ENCODE peak calls at places on chromosome 13, in ten cellular contexts. One of them, this sample, is unnamed.

GRCh38 chr13:71210861-71211260 is 656.1 kb downstream of the DACH1 start:
- DNase-seq in HCT116: no peak
- DNase-seq in PC-9: no peak
- DNase-seq in neural progenitor cell: no peak
- DNase-seq in HepG2: no peak
- DNase-seq in fibroblast of lung: peak
- DNase-seq in keratinocyte: no peak
- DNase-seq in GM23248: no peak
- DNase-seq in A673: no peak
- DNase-seq in astrocyte: no peak
- DNase-seq in this sample: no peak

GRCh38 chr13:26051231-26052135 is at the start of gene SHISA2:
- DNase-seq in fibroblast of lung: peak
- DNase-seq in astrocyte: peak
- DNase-seq in HCT116: no peak
- DNase-seq in A673: peak
- DNase-seq in GM23248: peak
- DNase-seq in neural progenitor cell: peak
- DNase-seq in PC-9: no peak
- DNase-seq in keratinocyte: no peak
- DNase-seq in HepG2: no peak
- DNase-seq in this sample: no peak

GRCh38 chr13:106139942-106140341 is 395.5 kb downstream of the EFNB2 start:
- DNase-seq in astrocyte: no peak
- DNase-seq in keratinocyte: no peak
- DNase-seq in HCT116: no peak
- DNase-seq in fibroblast of lung: no peak
- DNase-seq in HepG2: no peak
- DNase-seq in neural progenitor cell: no peak
- DNase-seq in A673: no peak
- DNase-seq in PC-9: no peak
- DNase-seq in GM23248: no peak
- DNase-seq in this sample: no peak

GRCh38 chr13:74966814-74967213 is 515.2 kb downstream of the TBC1D4 start:
- DNase-seq in fibroblast of lung: peak
- DNase-seq in PC-9: no peak
- DNase-seq in HepG2: no peak
- DNase-seq in HCT116: no peak
- DNase-seq in A673: peak
- DNase-seq in keratinocyte: no peak
- DNase-seq in neural progenitor cell: peak
- DNase-seq in GM23248: peak
- DNase-seq in astrocyte: peak
- DNase-seq in this sample: peak

GRCh38 chr13:46796515-46797467 is at the start of gene ESD:
- DNase-seq in keratinocyte: no peak
- DNase-seq in GM23248: peak
- DNase-seq in A673: peak
- DNase-seq in fibroblast of lung: peak
- DNase-seq in HCT116: peak
- DNase-seq in neural progenitor cell: peak
- DNase-seq in PC-9: peak
- DNase-seq in astrocyte: peak
- DNase-seq in HepG2: peak
- DNase-seq in this sample: peak

GRCh38 chr13:102550507-102550906 is 46.3 kb upstream of the TPP2 start:
- DNase-seq in HepG2: no peak
- DNase-seq in HCT116: no peak
- DNase-seq in fibroblast of lung: no peak
- DNase-seq in astrocyte: no peak
- DNase-seq in A673: no peak
- DNase-seq in PC-9: no peak
- DNase-seq in GM23248: no peak
- DNase-seq in neural progenitor cell: peak
- DNase-seq in keratinocyte: no peak
- DNase-seq in this sample: no peak

GRCh38 chr13:20125129-20125782 is 35.6 kb downstream of the GJA3 start:
- DNase-seq in GM23248: peak
- DNase-seq in HCT116: no peak
- DNase-seq in astrocyte: peak
- DNase-seq in A673: no peak
- DNase-seq in PC-9: no peak
- DNase-seq in HepG2: no peak
- DNase-seq in fibroblast of lung: peak
- DNase-seq in keratinocyte: no peak
- DNase-seq in neural progenitor cell: no peak
- DNase-seq in this sample: no peak

GRCh38 chr13:51276684-51277083 is 54.5 kb downstream of the FAM124A start:
- DNase-seq in keratinocyte: no peak
- DNase-seq in neural progenitor cell: no peak
- DNase-seq in PC-9: no peak
- DNase-seq in GM23248: no peak
- DNase-seq in astrocyte: no peak
- DNase-seq in fibroblast of lung: no peak
- DNase-seq in A673: no peak
- DNase-seq in HepG2: no peak
- DNase-seq in HCT116: no peak
- DNase-seq in this sample: no peak

GRCh38 chr13:32032780-32033179 is 1.2 kb downstream of the FRY start:
- DNase-seq in HCT116: no peak
- DNase-seq in fibroblast of lung: no peak
- DNase-seq in keratinocyte: no peak
- DNase-seq in GM23248: no peak
- DNase-seq in HepG2: no peak
- DNase-seq in A673: no peak
- DNase-seq in PC-9: no peak
- DNase-seq in astrocyte: no peak
- DNase-seq in neural progenitor cell: no peak
- DNase-seq in this sample: no peak

GRCh38 chr13:32033744-32034143 is 2.2 kb downstream of the FRY start:
- DNase-seq in neural progenitor cell: no peak
- DNase-seq in HCT116: no peak
- DNase-seq in HepG2: no peak
- DNase-seq in GM23248: no peak
- DNase-seq in fibroblast of lung: no peak
- DNase-seq in astrocyte: no peak
- DNase-seq in A673: no peak
- DNase-seq in keratinocyte: no peak
- DNase-seq in PC-9: no peak
- DNase-seq in this sample: no peak

GRCh38 chr13:32031815-32032345 is 306 bp downstream of the FRY start:
- DNase-seq in HepG2: no peak
- DNase-seq in keratinocyte: no peak
- DNase-seq in fibroblast of lung: peak
- DNase-seq in A673: no peak
- DNase-seq in neural progenitor cell: no peak
- DNase-seq in astrocyte: no peak
- DNase-seq in PC-9: no peak
- DNase-seq in GM23248: no peak
- DNase-seq in HCT116: no peak
- DNase-seq in this sample: no peak

GRCh38 chr13:32029684-32030083 is 1.9 kb upstream of the FRY start:
- DNase-seq in neural progenitor cell: no peak
- DNase-seq in astrocyte: no peak
- DNase-seq in fibroblast of lung: no peak
- DNase-seq in keratinocyte: no peak
- DNase-seq in GM23248: no peak
- DNase-seq in PC-9: no peak
- DNase-seq in HepG2: no peak
- DNase-seq in A673: no peak
- DNase-seq in HCT116: no peak
- DNase-seq in this sample: no peak

DNA sequence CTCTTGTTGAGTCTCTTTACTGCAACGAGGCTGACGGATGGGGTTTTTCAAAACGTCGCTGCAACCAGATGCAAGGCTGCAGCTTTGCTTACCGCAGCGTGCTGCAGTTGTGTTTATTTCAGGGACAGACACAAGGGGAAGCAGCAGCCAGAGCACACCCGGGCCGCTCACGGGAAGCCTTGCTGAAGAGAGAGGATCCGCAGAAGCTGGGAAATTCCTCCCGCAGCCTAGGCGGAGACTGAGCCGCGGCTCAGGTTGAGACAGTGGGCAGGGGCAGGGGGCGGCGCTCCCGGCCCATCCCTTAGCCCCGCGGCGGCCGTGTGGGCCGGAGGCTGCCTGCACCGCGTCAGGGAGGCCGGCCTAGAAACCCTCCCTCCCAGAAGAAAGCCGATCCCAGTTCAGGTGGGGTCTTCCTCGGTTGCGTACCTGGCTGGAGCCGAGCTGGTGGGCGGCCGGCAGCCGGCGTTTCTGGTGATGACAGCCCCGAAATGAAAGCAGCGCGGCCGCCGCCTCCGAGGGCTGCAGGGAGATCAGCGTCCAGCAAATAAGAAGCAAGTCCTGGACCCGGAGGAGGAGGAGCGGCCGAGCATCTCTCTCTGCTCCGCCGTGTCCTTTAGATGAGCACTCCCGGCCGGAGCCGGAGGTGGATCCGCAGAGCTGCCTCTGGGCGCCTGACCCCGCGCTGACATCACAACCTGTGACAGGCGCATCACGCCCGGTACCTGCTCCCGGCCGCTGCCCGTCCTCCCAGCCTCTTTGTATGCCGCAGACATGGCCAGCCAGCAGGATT is at the start of gene FRY:
- DNase-seq in keratinocyte: no peak
- DNase-seq in PC-9: peak
- DNase-seq in GM23248: peak
- DNase-seq in HepG2: peak
- DNase-seq in astrocyte: peak
- DNase-seq in HCT116: peak
- DNase-seq in neural progenitor cell: peak
- DNase-seq in fibroblast of lung: peak
- DNase-seq in A673: peak
- DNase-seq in this sample: no peak
- TF ChIP-seq EZH2 in keratinocyte: no peak
- TF ChIP-seq EZH2 in PC-9: no peak
- TF ChIP-seq EZH2 in GM23248: no peak
- TF ChIP-seq EZH2 in HepG2: no peak
- TF ChIP-seq EZH2 in astrocyte: no peak
- TF ChIP-seq EZH2 in HCT116: no peak
- TF ChIP-seq EZH2 in neural progenitor cell: no peak
- TF ChIP-seq EZH2 in fibroblast of lung: no peak
- TF ChIP-seq EZH2 in A673: peak
- TF ChIP-seq EZH2 in this sample: no peak

GRCh38 chr13:112062619-112063308 is 4.2 kb upstream of the SOX1 start:
- DNase-seq in PC-9: no peak
- DNase-seq in HepG2: no peak
- DNase-seq in HCT116: no peak
- DNase-seq in A673: no peak
- DNase-seq in astrocyte: no peak
- DNase-seq in fibroblast of lung: no peak
- DNase-seq in GM23248: no peak
- DNase-seq in keratinocyte: no peak
- DNase-seq in neural progenitor cell: peak
- DNase-seq in this sample: no peak
- H3K4me3 ChIP-seq in PC-9: no peak
- H3K4me3 ChIP-seq in HepG2: no peak
- H3K4me3 ChIP-seq in HCT116: no peak
- H3K4me3 ChIP-seq in A673: no peak
- H3K4me3 ChIP-seq in astrocyte: no peak
- H3K4me3 ChIP-seq in fibroblast of lung: no peak
- H3K4me3 ChIP-seq in GM23248: no peak
- H3K4me3 ChIP-seq in keratinocyte: no peak
- H3K4me3 ChIP-seq in neural progenitor cell: peak
- H3K4me3 ChIP-seq in this sample: no peak

GRCh38 chr13:48403151-48403631 is 9.7 kb downstream of the LPAR6 start:
- DNase-seq in keratinocyte: no peak
- DNase-seq in astrocyte: no peak
- DNase-seq in PC-9: no peak
- DNase-seq in A673: peak
- DNase-seq in HepG2: no peak
- DNase-seq in GM23248: peak
- DNase-seq in HCT116: no peak
- DNase-seq in fibroblast of lung: peak
- DNase-seq in neural progenitor cell: no peak
- DNase-seq in this sample: no peak

GRCh38 chr13:48403929-48404328 is 9.0 kb downstream of the LPAR6 start:
- DNase-seq in PC-9: no peak
- DNase-seq in HepG2: no peak
- DNase-seq in GM23248: peak
- DNase-seq in keratinocyte: no peak
- DNase-seq in neural progenitor cell: no peak
- DNase-seq in fibroblast of lung: no peak
- DNase-seq in HCT116: no peak
- DNase-seq in astrocyte: no peak
- DNase-seq in A673: no peak
- DNase-seq in this sample: no peak

GRCh38 chr13:48404952-48405351 is 8.0 kb downstream of the LPAR6 start:
- DNase-seq in neural progenitor cell: no peak
- DNase-seq in HepG2: no peak
- DNase-seq in astrocyte: no peak
- DNase-seq in fibroblast of lung: no peak
- DNase-seq in HCT116: no peak
- DNase-seq in PC-9: no peak
- DNase-seq in keratinocyte: no peak
- DNase-seq in A673: no peak
- DNase-seq in GM23248: peak
- DNase-seq in this sample: no peak

GRCh38 chr13:48402325-48402962 is 10.5 kb downstream of the LPAR6 start:
- DNase-seq in HCT116: no peak
- DNase-seq in keratinocyte: no peak
- DNase-seq in GM23248: peak
- DNase-seq in PC-9: no peak
- DNase-seq in neural progenitor cell: no peak
- DNase-seq in HepG2: no peak
- DNase-seq in astrocyte: no peak
- DNase-seq in fibroblast of lung: no peak
- DNase-seq in A673: no peak
- DNase-seq in this sample: no peak

GRCh38 chr13:48405865-48406264 is 7.0 kb downstream of the LPAR6 start:
- DNase-seq in HCT116: no peak
- DNase-seq in fibroblast of lung: no peak
- DNase-seq in GM23248: peak
- DNase-seq in keratinocyte: no peak
- DNase-seq in astrocyte: no peak
- DNase-seq in neural progenitor cell: no peak
- DNase-seq in HepG2: no peak
- DNase-seq in A673: no peak
- DNase-seq in PC-9: no peak
- DNase-seq in this sample: no peak
- H3K27ac ChIP-seq in HCT116: no peak
- H3K27ac ChIP-seq in fibroblast of lung: no peak
- H3K27ac ChIP-seq in GM23248: no peak
- H3K27ac ChIP-seq in keratinocyte: peak
- H3K27ac ChIP-seq in astrocyte: no peak
- H3K27ac ChIP-seq in neural progenitor cell: no peak
- H3K27ac ChIP-seq in HepG2: no peak
- H3K27ac ChIP-seq in A673: no peak
- H3K27ac ChIP-seq in PC-9: no peak
- H3K27ac ChIP-seq in this sample: no peak

GRCh38 chr13:87669379-87669978 is 1.7 kb upstream of the SLITRK5 start:
- DNase-seq in A673: peak
- DNase-seq in HCT116: no peak
- DNase-seq in fibroblast of lung: peak
- DNase-seq in PC-9: no peak
- DNase-seq in astrocyte: no peak
- DNase-seq in keratinocyte: peak
- DNase-seq in neural progenitor cell: peak
- DNase-seq in GM23248: peak
- DNase-seq in HepG2: peak
- DNase-seq in this sample: peak

GRCh38 chr13:87667686-87668085 is 3.5 kb upstream of the SLITRK5 start:
- DNase-seq in keratinocyte: no peak
- DNase-seq in HCT116: no peak
- DNase-seq in astrocyte: no peak
- DNase-seq in PC-9: no peak
- DNase-seq in neural progenitor cell: no peak
- DNase-seq in A673: no peak
- DNase-seq in HepG2: no peak
- DNase-seq in fibroblast of lung: no peak
- DNase-seq in GM23248: no peak
- DNase-seq in this sample: no peak

GRCh38 chr13:87671824-87672603 is 843 bp downstream of the SLITRK5 start:
- DNase-seq in GM23248: peak
- DNase-seq in fibroblast of lung: peak
- DNase-seq in PC-9: no peak
- DNase-seq in astrocyte: no peak
- DNase-seq in HepG2: no peak
- DNase-seq in neural progenitor cell: peak
- DNase-seq in keratinocyte: no peak
- DNase-seq in HCT116: no peak
- DNase-seq in A673: peak
- DNase-seq in this sample: no peak

GRCh38 chr13:87674143-87674772 is 3.1 kb downstream of the SLITRK5 start:
- DNase-seq in neural progenitor cell: peak
- DNase-seq in fibroblast of lung: peak
- DNase-seq in astrocyte: no peak
- DNase-seq in GM23248: no peak
- DNase-seq in HepG2: no peak
- DNase-seq in PC-9: no peak
- DNase-seq in HCT116: no peak
- DNase-seq in keratinocyte: no peak
- DNase-seq in A673: no peak
- DNase-seq in this sample: no peak

DNA sequence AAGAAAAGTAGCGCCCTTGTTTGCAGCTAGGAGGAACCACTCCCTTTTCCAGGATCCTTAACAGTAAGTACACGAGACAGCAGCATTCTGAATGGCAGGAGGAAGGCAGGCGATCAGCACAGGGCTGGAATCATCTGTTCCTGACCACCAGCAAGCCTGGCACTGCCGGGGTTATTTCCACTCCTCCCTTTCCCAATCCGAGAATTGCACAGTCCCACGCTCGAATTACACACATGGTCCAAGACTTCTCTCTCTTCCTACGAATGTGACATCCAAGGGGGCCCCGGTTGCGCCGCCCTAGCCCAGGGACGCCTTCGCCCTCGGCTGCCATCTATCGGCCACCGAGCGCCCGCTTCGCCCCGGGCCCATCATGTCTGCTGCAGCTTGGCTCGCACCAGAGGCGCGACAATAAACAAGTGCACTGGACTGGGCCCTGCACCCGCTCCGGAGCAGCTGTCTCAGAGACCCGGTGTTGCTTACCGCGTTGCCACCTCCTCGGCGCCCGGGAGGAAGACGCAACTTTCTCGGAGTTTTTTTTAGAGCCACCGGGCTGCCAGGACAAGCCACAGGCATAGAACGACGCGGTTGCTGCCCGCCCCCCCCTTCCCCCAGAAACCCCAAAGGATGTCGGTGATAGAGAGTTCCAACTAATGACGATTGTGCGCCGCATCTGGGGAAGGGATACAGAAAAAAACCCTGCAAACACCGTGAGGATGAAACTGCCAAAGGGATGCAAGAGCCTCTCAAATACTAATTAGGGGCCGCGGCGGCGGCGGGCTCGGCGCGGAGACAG is at the start of gene SLITRK5:
- DNase-seq in keratinocyte: no peak
- DNase-seq in GM23248: peak
- DNase-seq in neural progenitor cell: peak
- DNase-seq in HepG2: peak
- DNase-seq in astrocyte: peak
- DNase-seq in HCT116: no peak
- DNase-seq in A673: peak
- DNase-seq in PC-9: peak
- DNase-seq in fibroblast of lung: peak
- DNase-seq in this sample: peak
- TF ChIP-seq EZH2 in keratinocyte: no peak
- TF ChIP-seq EZH2 in GM23248: no peak
- TF ChIP-seq EZH2 in neural progenitor cell: peak
- TF ChIP-seq EZH2 in HepG2: no peak
- TF ChIP-seq EZH2 in astrocyte: no peak
- TF ChIP-seq EZH2 in HCT116: no peak
- TF ChIP-seq EZH2 in A673: no peak
- TF ChIP-seq EZH2 in PC-9: no peak
- TF ChIP-seq EZH2 in fibroblast of lung: no peak
- TF ChIP-seq EZH2 in this sample: no peak